ENCODE peak calls at places on chromosomes 12 and 14, in eight cellular contexts. One of them, this sample, is unnamed.

GRCh38 chr14:89892953-89893352 is 61.6 kb downstream of the EFCAB11 start:
- DNase-seq in activated CD8-positive, alpha-beta memory T cell treated with anti-CD3 and anti-CD28 coated beads for 24 hours: no peak
- DNase-seq in NCI-H2081: no peak
- DNase-seq in thyroid gland: no peak
- DNase-seq in NCI-H748 treated with DMSO at 0.1 percent for 48 hours: no peak
- DNase-seq in bronchial epithelial cell: no peak
- DNase-seq in NAMALWA: no peak
- DNase-seq in CD8-positive, alpha-beta memory T cell: no peak
- DNase-seq in this sample: no peak

GRCh38 chr12:67764946-67765619 is 116.5 kb downstream of the DYRK2 start:
- DNase-seq in activated CD8-positive, alpha-beta memory T cell treated with anti-CD3 and anti-CD28 coated beads for 24 hours: no peak
- DNase-seq in NCI-H2081: no peak
- DNase-seq in thyroid gland: no peak
- DNase-seq in NCI-H748 treated with DMSO at 0.1 percent for 48 hours: no peak
- DNase-seq in bronchial epithelial cell: no peak
- DNase-seq in NAMALWA: no peak
- DNase-seq in CD8-positive, alpha-beta memory T cell: no peak
- DNase-seq in this sample: peak

GRCh38 chr12:89212339-89212771 is 139.9 kb downstream of the DUSP6 start:
- DNase-seq in activated CD8-positive, alpha-beta memory T cell treated with anti-CD3 and anti-CD28 coated beads for 24 hours: no peak
- DNase-seq in NCI-H2081: no peak
- DNase-seq in thyroid gland: peak
- DNase-seq in NCI-H748 treated with DMSO at 0.1 percent for 48 hours: no peak
- DNase-seq in bronchial epithelial cell: peak
- DNase-seq in NAMALWA: no peak
- DNase-seq in CD8-positive, alpha-beta memory T cell: no peak
- DNase-seq in this sample: peak

GRCh38 chr12:119679081-119679480 is 11.1 kb downstream of the PRKAB1 start:
- DNase-seq in activated CD8-positive, alpha-beta memory T cell treated with anti-CD3 and anti-CD28 coated beads for 24 hours: no peak
- DNase-seq in NCI-H2081: peak
- DNase-seq in thyroid gland: no peak
- DNase-seq in NCI-H748 treated with DMSO at 0.1 percent for 48 hours: peak
- DNase-seq in bronchial epithelial cell: no peak
- DNase-seq in NAMALWA: no peak
- DNase-seq in CD8-positive, alpha-beta memory T cell: no peak
- DNase-seq in this sample: no peak

GRCh38 chr12:19220861-19221466 is 91.4 kb downstream of the PLEKHA5 start:
- DNase-seq in activated CD8-positive, alpha-beta memory T cell treated with anti-CD3 and anti-CD28 coated beads for 24 hours: no peak
- DNase-seq in NCI-H2081: no peak
- DNase-seq in thyroid gland: no peak
- DNase-seq in NCI-H748 treated with DMSO at 0.1 percent for 48 hours: no peak
- DNase-seq in bronchial epithelial cell: peak
- DNase-seq in NAMALWA: no peak
- DNase-seq in CD8-positive, alpha-beta memory T cell: no peak
- DNase-seq in this sample: no peak

GRCh38 chr12:19529933-19530630 is 90.8 kb downstream of the AEBP2 start:
- DNase-seq in activated CD8-positive, alpha-beta memory T cell treated with anti-CD3 and anti-CD28 coated beads for 24 hours: no peak
- DNase-seq in NCI-H2081: no peak
- DNase-seq in thyroid gland: no peak
- DNase-seq in NCI-H748 treated with DMSO at 0.1 percent for 48 hours: no peak
- DNase-seq in bronchial epithelial cell: peak
- DNase-seq in NAMALWA: no peak
- DNase-seq in CD8-positive, alpha-beta memory T cell: no peak
- DNase-seq in this sample: no peak

GRCh38 chr12:84638811-84639368 is 273.7 kb downstream of the SLC6A15 start:
- DNase-seq in activated CD8-positive, alpha-beta memory T cell treated with anti-CD3 and anti-CD28 coated beads for 24 hours: no peak
- DNase-seq in NCI-H2081: no peak
- DNase-seq in thyroid gland: no peak
- DNase-seq in NCI-H748 treated with DMSO at 0.1 percent for 48 hours: no peak
- DNase-seq in bronchial epithelial cell: peak
- DNase-seq in NAMALWA: no peak
- DNase-seq in CD8-positive, alpha-beta memory T cell: no peak
- DNase-seq in this sample: no peak

GRCh38 chr14:59190372-59190771 is 1.9 kb downstream of the DAAM1 start:
- DNase-seq in activated CD8-positive, alpha-beta memory T cell treated with anti-CD3 and anti-CD28 coated beads for 24 hours: no peak
- DNase-seq in NCI-H2081: no peak
- DNase-seq in thyroid gland: peak
- DNase-seq in NCI-H748 treated with DMSO at 0.1 percent for 48 hours: peak
- DNase-seq in bronchial epithelial cell: no peak
- DNase-seq in NAMALWA: no peak
- DNase-seq in CD8-positive, alpha-beta memory T cell: no peak
- DNase-seq in this sample: no peak

GRCh38 chr14:23568600-23569310 is 1.2 kb upstream of the AP1G2 start:
- DNase-seq in activated CD8-positive, alpha-beta memory T cell treated with anti-CD3 and anti-CD28 coated beads for 24 hours: no peak
- DNase-seq in NCI-H2081: no peak
- DNase-seq in thyroid gland: no peak
- DNase-seq in NCI-H748 treated with DMSO at 0.1 percent for 48 hours: no peak
- DNase-seq in bronchial epithelial cell: no peak
- DNase-seq in NAMALWA: peak
- DNase-seq in CD8-positive, alpha-beta memory T cell: no peak
- DNase-seq in this sample: no peak

GRCh38 chr14:89221109-89221508 is 195.9 kb downstream of the FOXN3 start:
- DNase-seq in activated CD8-positive, alpha-beta memory T cell treated with anti-CD3 and anti-CD28 coated beads for 24 hours: no peak
- DNase-seq in NCI-H2081: peak
- DNase-seq in thyroid gland: no peak
- DNase-seq in NCI-H748 treated with DMSO at 0.1 percent for 48 hours: peak
- DNase-seq in bronchial epithelial cell: peak
- DNase-seq in NAMALWA: peak
- DNase-seq in CD8-positive, alpha-beta memory T cell: no peak
- DNase-seq in this sample: no peak

GRCh38 chr12:45216983-45217485 is 1.1 kb downstream of the ANO6 start:
- DNase-seq in activated CD8-positive, alpha-beta memory T cell treated with anti-CD3 and anti-CD28 coated beads for 24 hours: no peak
- DNase-seq in NCI-H2081: no peak
- DNase-seq in thyroid gland: no peak
- DNase-seq in NCI-H748 treated with DMSO at 0.1 percent for 48 hours: no peak
- DNase-seq in bronchial epithelial cell: peak
- DNase-seq in NAMALWA: peak
- DNase-seq in CD8-positive, alpha-beta memory T cell: no peak
- DNase-seq in this sample: no peak

GRCh38 chr14:71574976-71575375 is 357.3 kb upstream of the RGS6 start:
- DNase-seq in activated CD8-positive, alpha-beta memory T cell treated with anti-CD3 and anti-CD28 coated beads for 24 hours: no peak
- DNase-seq in NCI-H2081: no peak
- DNase-seq in thyroid gland: peak
- DNase-seq in NCI-H748 treated with DMSO at 0.1 percent for 48 hours: no peak
- DNase-seq in bronchial epithelial cell: peak
- DNase-seq in NAMALWA: no peak
- DNase-seq in CD8-positive, alpha-beta memory T cell: no peak
- DNase-seq in this sample: no peak

GRCh38 chr14:69716483-69717187 is 50.3 kb upstream of the SRSF5 start:
- DNase-seq in activated CD8-positive, alpha-beta memory T cell treated with anti-CD3 and anti-CD28 coated beads for 24 hours: no peak
- DNase-seq in NCI-H2081: no peak
- DNase-seq in thyroid gland: no peak
- DNase-seq in NCI-H748 treated with DMSO at 0.1 percent for 48 hours: no peak
- DNase-seq in bronchial epithelial cell: peak
- DNase-seq in NAMALWA: no peak
- DNase-seq in CD8-positive, alpha-beta memory T cell: peak
- DNase-seq in this sample: no peak

GRCh38 chr12:77686760-77687159 is 143.9 kb upstream of the NAV3 start:
- DNase-seq in activated CD8-positive, alpha-beta memory T cell treated with anti-CD3 and anti-CD28 coated beads for 24 hours: no peak
- DNase-seq in NCI-H2081: no peak
- DNase-seq in thyroid gland: no peak
- DNase-seq in NCI-H748 treated with DMSO at 0.1 percent for 48 hours: no peak
- DNase-seq in bronchial epithelial cell: peak
- DNase-seq in NAMALWA: no peak
- DNase-seq in CD8-positive, alpha-beta memory T cell: no peak
- DNase-seq in this sample: no peak

GRCh38 chr14:81400852-81401251 is 728 bp upstream of the STON2 start:
- DNase-seq in activated CD8-positive, alpha-beta memory T cell treated with anti-CD3 and anti-CD28 coated beads for 24 hours: no peak
- DNase-seq in NCI-H2081: peak
- DNase-seq in thyroid gland: peak
- DNase-seq in NCI-H748 treated with DMSO at 0.1 percent for 48 hours: peak
- DNase-seq in bronchial epithelial cell: peak
- DNase-seq in NAMALWA: no peak
- DNase-seq in CD8-positive, alpha-beta memory T cell: no peak
- DNase-seq in this sample: no peak

GRCh38 chr12:110316861-110317260 is 35.8 kb downstream of the ATP2A2 start:
- DNase-seq in activated CD8-positive, alpha-beta memory T cell treated with anti-CD3 and anti-CD28 coated beads for 24 hours: no peak
- DNase-seq in NCI-H2081: no peak
- DNase-seq in thyroid gland: no peak
- DNase-seq in NCI-H748 treated with DMSO at 0.1 percent for 48 hours: no peak
- DNase-seq in bronchial epithelial cell: no peak
- DNase-seq in NAMALWA: no peak
- DNase-seq in CD8-positive, alpha-beta memory T cell: no peak
- DNase-seq in this sample: no peak

GRCh38 chr12:46387697-46388096 is 15.1 kb upstream of the SLC38A2 start:
- DNase-seq in activated CD8-positive, alpha-beta memory T cell treated with anti-CD3 and anti-CD28 coated beads for 24 hours: peak
- DNase-seq in NCI-H2081: no peak
- DNase-seq in thyroid gland: no peak
- DNase-seq in NCI-H748 treated with DMSO at 0.1 percent for 48 hours: no peak
- DNase-seq in bronchial epithelial cell: no peak
- DNase-seq in NAMALWA: peak
- DNase-seq in CD8-positive, alpha-beta memory T cell: no peak
- DNase-seq in this sample: no peak

GRCh38 chr12:28222081-28222700 is 31.9 kb downstream of the CCDC91 start:
- DNase-seq in activated CD8-positive, alpha-beta memory T cell treated with anti-CD3 and anti-CD28 coated beads for 24 hours: peak
- DNase-seq in NCI-H2081: no peak
- DNase-seq in thyroid gland: no peak
- DNase-seq in NCI-H748 treated with DMSO at 0.1 percent for 48 hours: no peak
- DNase-seq in bronchial epithelial cell: no peak
- DNase-seq in NAMALWA: no peak
- DNase-seq in CD8-positive, alpha-beta memory T cell: peak
- DNase-seq in this sample: no peak

GRCh38 chr14:67393689-67394088 is 18.3 kb downstream of the PLEK2 start:
- DNase-seq in activated CD8-positive, alpha-beta memory T cell treated with anti-CD3 and anti-CD28 coated beads for 24 hours: no peak
- DNase-seq in NCI-H2081: no peak
- DNase-seq in thyroid gland: no peak
- DNase-seq in NCI-H748 treated with DMSO at 0.1 percent for 48 hours: no peak
- DNase-seq in bronchial epithelial cell: no peak
- DNase-seq in NAMALWA: no peak
- DNase-seq in CD8-positive, alpha-beta memory T cell: no peak
- DNase-seq in this sample: no peak

GRCh38 chr14:64620910-64621309 is 71.1 kb downstream of the PPP1R36 start:
- DNase-seq in activated CD8-positive, alpha-beta memory T cell treated with anti-CD3 and anti-CD28 coated beads for 24 hours: no peak
- DNase-seq in NCI-H2081: no peak
- DNase-seq in thyroid gland: no peak
- DNase-seq in NCI-H748 treated with DMSO at 0.1 percent for 48 hours: no peak
- DNase-seq in bronchial epithelial cell: peak
- DNase-seq in NAMALWA: no peak
- DNase-seq in CD8-positive, alpha-beta memory T cell: no peak
- DNase-seq in this sample: no peak

GRCh38 chr12:71872401-71872800 is 32.8 kb downstream of the TBC1D15 start:
- DNase-seq in activated CD8-positive, alpha-beta memory T cell treated with anti-CD3 and anti-CD28 coated beads for 24 hours: no peak
- DNase-seq in NCI-H2081: no peak
- DNase-seq in thyroid gland: no peak
- DNase-seq in NCI-H748 treated with DMSO at 0.1 percent for 48 hours: no peak
- DNase-seq in bronchial epithelial cell: no peak
- DNase-seq in NAMALWA: no peak
- DNase-seq in CD8-positive, alpha-beta memory T cell: no peak
- DNase-seq in this sample: no peak

GRCh38 chr12:115377230-115377629 is 693.3 kb upstream of the TBX3 start:
- DNase-seq in activated CD8-positive, alpha-beta memory T cell treated with anti-CD3 and anti-CD28 coated beads for 24 hours: no peak
- DNase-seq in NCI-H2081: no peak
- DNase-seq in thyroid gland: no peak
- DNase-seq in NCI-H748 treated with DMSO at 0.1 percent for 48 hours: no peak
- DNase-seq in bronchial epithelial cell: no peak
- DNase-seq in NAMALWA: no peak
- DNase-seq in CD8-positive, alpha-beta memory T cell: no peak
- DNase-seq in this sample: no peak

GRCh38 chr14:75303415-75303814 is 24.8 kb downstream of the FOS start:
- DNase-seq in activated CD8-positive, alpha-beta memory T cell treated with anti-CD3 and anti-CD28 coated beads for 24 hours: peak
- DNase-seq in NCI-H2081: peak
- DNase-seq in thyroid gland: peak
- DNase-seq in NCI-H748 treated with DMSO at 0.1 percent for 48 hours: peak
- DNase-seq in bronchial epithelial cell: peak
- DNase-seq in NAMALWA: peak
- DNase-seq in CD8-positive, alpha-beta memory T cell: no peak
- DNase-seq in this sample: peak

GRCh38 chr12:72442217-72442616 is 170.0 kb downstream of the TRHDE start:
- DNase-seq in activated CD8-positive, alpha-beta memory T cell treated with anti-CD3 and anti-CD28 coated beads for 24 hours: no peak
- DNase-seq in NCI-H2081: no peak
- DNase-seq in thyroid gland: no peak
- DNase-seq in NCI-H748 treated with DMSO at 0.1 percent for 48 hours: no peak
- DNase-seq in bronchial epithelial cell: no peak
- DNase-seq in NAMALWA: no peak
- DNase-seq in CD8-positive, alpha-beta memory T cell: no peak
- DNase-seq in this sample: no peak

GRCh38 chr12:116381744-116382455 is 104.4 kb upstream of the MED13L start:
- DNase-seq in activated CD8-positive, alpha-beta memory T cell treated with anti-CD3 and anti-CD28 coated beads for 24 hours: no peak
- DNase-seq in NCI-H2081: no peak
- DNase-seq in thyroid gland: no peak
- DNase-seq in NCI-H748 treated with DMSO at 0.1 percent for 48 hours: no peak
- DNase-seq in bronchial epithelial cell: peak
- DNase-seq in NAMALWA: no peak
- DNase-seq in CD8-positive, alpha-beta memory T cell: no peak
- DNase-seq in this sample: no peak

GRCh38 chr12:46260913-46261476 is 7.8 kb downstream of the SLC38A1 start:
- DNase-seq in activated CD8-positive, alpha-beta memory T cell treated with anti-CD3 and anti-CD28 coated beads for 24 hours: no peak
- DNase-seq in NCI-H2081: no peak
- DNase-seq in thyroid gland: peak
- DNase-seq in NCI-H748 treated with DMSO at 0.1 percent for 48 hours: no peak
- DNase-seq in bronchial epithelial cell: peak
- DNase-seq in NAMALWA: no peak
- DNase-seq in CD8-positive, alpha-beta memory T cell: no peak
- DNase-seq in this sample: no peak

GRCh38 chr12:81231574-81232368 is 153.9 kb downstream of the ACSS3 start:
- DNase-seq in activated CD8-positive, alpha-beta memory T cell treated with anti-CD3 and anti-CD28 coated beads for 24 hours: no peak
- DNase-seq in NCI-H2081: no peak
- DNase-seq in thyroid gland: no peak
- DNase-seq in NCI-H748 treated with DMSO at 0.1 percent for 48 hours: peak
- DNase-seq in bronchial epithelial cell: no peak
- DNase-seq in NAMALWA: no peak
- DNase-seq in CD8-positive, alpha-beta memory T cell: no peak
- DNase-seq in this sample: no peak

GRCh38 chr12:15151141-15152091 is 69.8 kb downstream of the RERG start:
- DNase-seq in activated CD8-positive, alpha-beta memory T cell treated with anti-CD3 and anti-CD28 coated beads for 24 hours: no peak
- DNase-seq in NCI-H2081: no peak
- DNase-seq in thyroid gland: no peak
- DNase-seq in NCI-H748 treated with DMSO at 0.1 percent for 48 hours: peak
- DNase-seq in bronchial epithelial cell: peak
- DNase-seq in NAMALWA: peak
- DNase-seq in CD8-positive, alpha-beta memory T cell: no peak
- DNase-seq in this sample: no peak

GRCh38 chr14:94124582-94125377 is 4.6 kb downstream of the IFI27L2 start:
- DNase-seq in activated CD8-positive, alpha-beta memory T cell treated with anti-CD3 and anti-CD28 coated beads for 24 hours: peak
- DNase-seq in NCI-H2081: no peak
- DNase-seq in thyroid gland: no peak
- DNase-seq in NCI-H748 treated with DMSO at 0.1 percent for 48 hours: no peak
- DNase-seq in bronchial epithelial cell: no peak
- DNase-seq in NAMALWA: no peak
- DNase-seq in CD8-positive, alpha-beta memory T cell: no peak
- DNase-seq in this sample: no peak

GRCh38 chr14:74516451-74517155 is 23.0 kb downstream of the ISCA2 start:
- DNase-seq in activated CD8-positive, alpha-beta memory T cell treated with anti-CD3 and anti-CD28 coated beads for 24 hours: no peak
- DNase-seq in NCI-H2081: no peak
- DNase-seq in thyroid gland: no peak
- DNase-seq in NCI-H748 treated with DMSO at 0.1 percent for 48 hours: no peak
- DNase-seq in bronchial epithelial cell: peak
- DNase-seq in NAMALWA: no peak
- DNase-seq in CD8-positive, alpha-beta memory T cell: no peak
- DNase-seq in this sample: no peak

GRCh38 chr12:132211811-132212210 is 67.6 kb downstream of the NOC4L start:
- DNase-seq in activated CD8-positive, alpha-beta memory T cell treated with anti-CD3 and anti-CD28 coated beads for 24 hours: no peak
- DNase-seq in NCI-H2081: no peak
- DNase-seq in thyroid gland: no peak
- DNase-seq in NCI-H748 treated with DMSO at 0.1 percent for 48 hours: no peak
- DNase-seq in bronchial epithelial cell: no peak
- DNase-seq in NAMALWA: no peak
- DNase-seq in CD8-positive, alpha-beta memory T cell: peak
- DNase-seq in this sample: no peak

GRCh38 chr12:117685115-117685926 is 283.5 kb downstream of the KSR2 start:
- DNase-seq in activated CD8-positive, alpha-beta memory T cell treated with anti-CD3 and anti-CD28 coated beads for 24 hours: no peak
- DNase-seq in NCI-H2081: peak
- DNase-seq in thyroid gland: peak
- DNase-seq in NCI-H748 treated with DMSO at 0.1 percent for 48 hours: peak
- DNase-seq in bronchial epithelial cell: no peak
- DNase-seq in NAMALWA: peak
- DNase-seq in CD8-positive, alpha-beta memory T cell: no peak
- DNase-seq in this sample: peak

GRCh38 chr12:24838531-24838950 is 110.4 kb downstream of the BCAT1 start:
- DNase-seq in activated CD8-positive, alpha-beta memory T cell treated with anti-CD3 and anti-CD28 coated beads for 24 hours: no peak
- DNase-seq in NCI-H2081: no peak
- DNase-seq in thyroid gland: no peak
- DNase-seq in NCI-H748 treated with DMSO at 0.1 percent for 48 hours: no peak
- DNase-seq in bronchial epithelial cell: no peak
- DNase-seq in NAMALWA: no peak
- DNase-seq in CD8-positive, alpha-beta memory T cell: no peak
- DNase-seq in this sample: no peak

GRCh38 chr14:78985668-78986073 is 815.5 kb downstream of the NRXN3 start:
- DNase-seq in activated CD8-positive, alpha-beta memory T cell treated with anti-CD3 and anti-CD28 coated beads for 24 hours: no peak
- DNase-seq in NCI-H2081: peak
- DNase-seq in thyroid gland: no peak
- DNase-seq in NCI-H748 treated with DMSO at 0.1 percent for 48 hours: no peak
- DNase-seq in bronchial epithelial cell: no peak
- DNase-seq in NAMALWA: no peak
- DNase-seq in CD8-positive, alpha-beta memory T cell: no peak
- DNase-seq in this sample: no peak

This sample was measured in body of pancreas.